ENCODE peak calls at places on chromosomes 12 and 14, in eight cellular contexts. S is stimulated activated CD4-positive, alpha-beta T cell treated with anti-CD3 and anti-CD28 coated beads, Interleukin-1b, Interleukin-23, amount 100 ng/mL, for 48 hours; F is NCI-H1092 treated with DMSO at 0.1 percent for 48 hours; V is AG04449; A is lung; C is ovary; W is ELF-1; M is stimulated activated naive B cell treated with anti-CD40 and anti-IgM and Interleukin-4, amounts not matched to agents 10 μg/mL and 1 μg/mL and 100 μg/mL, for 72 hours. B is an unnamed sample.

GRCh38 chr12:124852329-124852831 is 11.3 kb downstream of the SCARB1 start:
- DNase-seq in V (no peak), M (no peak), S (no peak), F (no peak), C (peak; percentile 72), W (no peak), A (peak; percentile 59), B (no peak)

GRCh38 chr14:96309907-96310330 is 53.2 kb downstream of the ATG2B start:
- DNase-seq in S (no peak), W (no peak), A (no peak), M (no peak), V (no peak), F (no peak), C (no peak), B (no peak)

GRCh38 chr14:24113801-24114535 is 609 bp upstream of the DCAF11 start:
- DNase-seq in M (peak; percentile 89), W (peak; percentile 91), S (peak; percentile 90), A (peak; percentile 88), F (peak; percentile 97), C (peak; percentile 79), V (no peak), B (peak; percentile 54)

GRCh38 chr12:27252934-27253333 is 8.8 kb downstream of the STK38L start:
- DNase-seq in A (no peak), C (no peak), S (no peak), F (no peak), V (no peak), M (no peak), W (no peak), B (no peak)

GRCh38 chr12:169528-170360 is 44.2 kb downstream of the SLC6A12 start:
- DNase-seq in C (no peak), V (no peak), S (no peak), F (no peak), M (no peak), W (no peak), A (no peak), B (no peak)

GRCh38 chr12:67910360-67911292 is 78.6 kb upstream of the IFNG-AS1 start:
- DNase-seq in V (peak; percentile 99), S (no peak), M (no peak), A (no peak), C (no peak), W (no peak), F (no peak), B (peak; percentile 99)

GRCh38 chr14:105473033-105473676 is 1.5 kb upstream of the CRIP2 start:
- DNase-seq in F (peak; percentile 68), S (no peak), A (no peak), V (no peak), W (no peak), M (no peak), C (no peak), B (no peak)

GRCh38 chr14:74898694-74899093 is 17.0 kb downstream of the DLST start:
- DNase-seq in W (no peak), F (no peak), C (no peak), V (no peak), S (no peak), M (no peak), A (no peak), B (no peak)

GRCh38 chr12:108603743-108604142 is 5.9 kb upstream of the TMEM119 start:
- DNase-seq in W (no peak), C (no peak), A (no peak), F (no peak), M (no peak), S (no peak), V (no peak), B (no peak)

GRCh38 chr14:44893535-44893934 is 68.2 kb downstream of the KLHL28 start:
- DNase-seq in F (no peak), A (no peak), W (no peak), S (no peak), C (no peak), V (no peak), M (no peak), B (no peak)

GRCh38 chr12:69290545-69291277 is 51.3 kb downstream of the CPSF6 start:
- DNase-seq in F (peak; percentile 72), V (peak; percentile 16), C (peak; percentile 14), A (peak; percentile 81), S (peak; percentile 78), W (peak; percentile 88), M (peak; percentile 63), B (no peak)